ENCODE peak calls at places on chromosomes 16 and 17, in seven cellular contexts. H is pancreas, Z is CD14-positive monocyte, X is thoracic aorta, S is ovary, P is GM12865, R is HFFc6. Y is an unnamed sample.

GRCh38 chr17:83171661-83172060 is 92.3 kb downstream of the METRNL start:
- DNase-seq in R (no peak), X (no peak), S (no peak), H (peak; percentile 14), Z (peak; percentile 44), P (no peak), Y (no peak)

GRCh38 chr16:11988258-11988978 is 11.9 kb downstream of the SNX29 start:
- DNase-seq in H (no peak), Z (no peak), R (no peak), S (no peak), P (no peak), X (no peak), Y (no peak)

GRCh38 chr16:22942812-22943211 is 128.8 kb downstream of the HS3ST2 start:
- DNase-seq in R (no peak), S (no peak), Z (no peak), H (no peak), X (no peak), P (no peak), Y (no peak)

GRCh38 chr17:3867106-3867505 is 21.1 kb upstream of the NCBP3 start:
- DNase-seq in H (no peak), P (no peak), Z (no peak), R (no peak), X (no peak), S (no peak), Y (no peak)

GRCh38 chr16:51657844-51658243 is 506.8 kb upstream of the SALL1 start:
- DNase-seq in H (peak; percentile 27), Z (no peak), P (no peak), X (no peak), S (no peak), R (no peak), Y (no peak)

GRCh38 chr17:10352866-10353265 is 19.9 kb downstream of the MYH13 start:
- DNase-seq in S (no peak), R (no peak), P (peak; percentile 2), X (no peak), H (no peak), Z (no peak), Y (no peak)

GRCh38 chr17:51371732-51372151 is 111.4 kb downstream of the UTP18 start:
- DNase-seq in Z (peak; percentile 41), X (no peak), R (peak; percentile 62), S (no peak), H (no peak), P (peak; percentile 83), Y (peak; percentile 51)

GRCh38 chr17:17976931-17977570 is 4.4 kb downstream of the DRC3 start:
- DNase-seq in S (no peak), P (no peak), H (no peak), Z (no peak), R (no peak), X (no peak), Y (no peak)

GRCh38 chr16:48136547-48137360 is 19.0 kb downstream of the ABCC12 start:
- DNase-seq in S (no peak), P (no peak), X (no peak), Z (no peak), H (no peak), R (no peak), Y (no peak)

GRCh38 chr16:28324887-28325279 is 32.6 kb downstream of the SBK1 start:
- DNase-seq in H (no peak), S (no peak), X (no peak), P (no peak), R (no peak), Z (no peak), Y (no peak)

GRCh38 chr16:28324235-28324886 is 32.0 kb downstream of the SBK1 start:
- DNase-seq in S (no peak), R (no peak), X (no peak), H (no peak), P (no peak), Z (no peak), Y (no peak)

GRCh38 chr16:28321700-28322411 is 29.5 kb downstream of the SBK1 start:
- DNase-seq in P (peak; percentile 42), H (no peak), R (no peak), S (no peak), X (no peak), Z (no peak), Y (peak; percentile 66)

GRCh38 chr16:28326881-28327610 is 34.7 kb downstream of the SBK1 start:
- DNase-seq in X (no peak), H (peak; percentile 55), R (peak; percentile 34), S (no peak), Z (no peak), P (peak; percentile 82), Y (peak; percentile 73)
- TF ChIP-seq CTCF in X (peak; percentile 64), H (peak; percentile 71), R (peak; percentile 81), S (no peak), Z (peak; percentile 90), P (peak; percentile 95), Y (peak; percentile 80)

GRCh38 chr17:44741316-44741715 is 17.5 kb upstream of the ADAM11 start:
- DNase-seq in Z (no peak), P (no peak), R (no peak), S (no peak), X (no peak), H (no peak), Y (no peak)
- TF ChIP-seq CTCF in Z (no peak), P (no peak), R (no peak), S (no peak), X (no peak), H (no peak), Y (no peak)

DNA sequence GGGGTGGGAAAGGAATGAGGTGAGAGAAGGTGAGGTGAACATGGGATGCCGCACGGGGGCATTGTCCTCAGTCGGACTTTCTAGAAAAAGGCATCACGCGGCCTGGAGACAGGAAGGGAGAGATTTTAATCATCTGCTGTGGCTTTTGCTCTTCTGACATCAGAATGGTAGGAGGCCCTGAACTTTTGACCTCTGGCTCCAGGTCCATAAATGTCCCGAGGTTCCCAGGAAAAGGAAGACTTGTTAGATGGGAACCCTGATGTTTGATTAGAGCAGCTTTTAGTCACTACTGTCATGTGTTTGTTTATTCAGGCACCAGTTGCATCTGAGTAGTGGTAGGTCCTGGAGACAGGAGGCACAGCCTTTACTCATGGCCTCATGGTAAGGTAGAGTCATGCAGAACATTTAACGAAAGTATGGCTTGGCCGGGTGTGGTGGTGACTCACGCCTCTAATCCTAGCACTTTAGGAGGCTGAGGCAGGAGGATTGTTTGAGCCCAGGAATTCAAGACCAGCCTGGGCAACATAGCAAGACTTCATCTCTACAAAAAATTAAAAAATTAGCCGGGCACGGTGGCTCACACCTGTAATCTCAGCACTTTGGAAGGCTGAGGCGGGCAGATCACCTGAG is 203.1 kb downstream of the MSI2 start:
- DNase-seq in H (no peak), X (no peak), Z (no peak), R (peak; percentile 74), S (no peak), P (peak; percentile 76), Y (no peak)
- TF ChIP-seq CTCF in H (no peak), X (no peak), Z (no peak), R (peak; percentile 38), S (no peak), P (peak; percentile 41), Y (no peak)

DNA sequence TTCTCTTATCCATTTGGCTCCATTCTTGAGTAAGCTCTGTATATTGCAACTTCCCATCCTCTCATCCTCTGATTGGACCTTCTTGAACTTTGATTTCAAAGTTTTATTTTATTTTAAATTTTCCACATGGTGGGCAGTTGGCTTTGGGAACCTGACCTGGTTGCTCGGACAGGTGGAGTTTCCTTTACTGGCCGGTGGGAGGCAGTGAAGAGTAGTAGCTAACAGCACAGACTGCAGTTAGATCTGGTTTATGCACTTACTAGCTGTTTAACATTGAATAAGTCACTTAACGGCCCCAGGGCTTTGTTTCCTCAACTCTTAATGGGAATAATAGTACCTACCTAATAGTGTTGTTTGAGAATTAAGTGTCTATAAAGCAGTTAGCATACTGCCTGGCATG is 92.8 kb downstream of the GPR139 start:
- DNase-seq in Z (no peak), H (no peak), X (no peak), S (no peak), P (peak; percentile 38), R (no peak), Y (no peak)
- TF ChIP-seq CTCF in Z (no peak), H (peak; percentile 30), X (no peak), S (no peak), P (peak; percentile 59), R (no peak), Y (peak; percentile 56)

GRCh38 chr16:26963109-26963508 is 103.6 kb upstream of the C16orf82 start:
- DNase-seq in Z (no peak), H (no peak), P (peak; percentile 20), X (no peak), S (no peak), R (no peak), Y (peak; percentile 13)
- TF ChIP-seq CTCF in Z (no peak), H (no peak), P (peak; percentile 36), X (no peak), S (no peak), R (peak; percentile 76), Y (peak; percentile 44)

GRCh38 chr16:76756423-76756822 is 434.6 kb upstream of the MON1B start:
- DNase-seq in P (no peak), H (no peak), R (no peak), X (no peak), S (no peak), Z (no peak), Y (no peak)

DNA sequence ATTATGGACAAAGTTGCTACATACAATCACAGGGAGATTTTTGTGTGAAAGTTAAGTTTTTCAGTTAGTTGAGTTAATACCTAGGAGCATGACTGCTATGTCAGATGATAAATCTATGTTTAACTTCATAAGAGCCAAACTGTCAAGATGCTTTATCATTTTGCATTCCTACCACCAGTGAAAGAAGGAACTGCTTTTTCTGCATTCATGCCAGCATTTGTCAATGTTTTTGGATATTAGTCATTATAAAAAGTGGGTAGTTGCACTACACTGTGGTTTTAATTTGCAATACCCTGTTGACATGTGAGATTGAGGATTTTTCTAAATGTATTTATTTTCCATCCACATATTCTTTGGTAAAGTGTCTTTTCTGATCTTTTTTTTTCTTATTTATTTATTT is 434.0 kb upstream of the MON1B start:
- DNase-seq in Z (no peak), X (no peak), S (no peak), H (no peak), P (no peak), R (no peak), Y (no peak)
- TF ChIP-seq CTCF in Z (no peak), X (no peak), S (no peak), H (no peak), P (no peak), R (no peak), Y (no peak)

GRCh38 chr16:61937646-61938045 is 98.6 kb downstream of the CDH8 start:
- DNase-seq in H (no peak), P (no peak), X (no peak), R (no peak), Z (no peak), S (no peak), Y (no peak)

GRCh38 chr16:61934591-61934990 is 101.6 kb downstream of the CDH8 start:
- DNase-seq in S (no peak), Z (no peak), H (no peak), P (no peak), X (no peak), R (no peak), Y (no peak)

GRCh38 chr16:61936522-61936921 is 99.7 kb downstream of the CDH8 start:
- DNase-seq in Z (no peak), H (no peak), R (no peak), P (peak; percentile 1), X (no peak), S (no peak), Y (no peak)
- TF ChIP-seq CTCF in Z (no peak), H (no peak), R (peak; percentile 22), P (peak; percentile 24), X (peak; percentile 27), S (no peak), Y (peak; percentile 65)

GRCh38 chr17:2042355-2042929 is 620 bp downstream of the OVCA2 start:
- DNase-seq in X (no peak), S (peak; percentile 52), H (no peak), Z (no peak), R (no peak), P (peak; percentile 45), Y (no peak)
- TF ChIP-seq CTCF in X (no peak), S (no peak), H (no peak), Z (no peak), R (no peak), P (no peak), Y (no peak)

Y was measured in neural crest cell.